ENCODE peak calls at places on chromosomes 1 and 21, in nine cellular contexts. E is GM04503; B is T-cell; R is AG10803; O is MV-4-11; W is neural crest cell; F is left colon; D is activated naive CD4-positive, alpha-beta T cell treated with anti-CD3 and anti-CD28 coated beads, Interleukin-2, amount 50 U/mL, for 72 hours; C is NCI-H345. H is an unnamed sample.

GRCh38 chr21:35540950-35541632 is 492.0 kb upstream of the RUNX1 start:
- DNase-seq in E (peak), B (no peak), R (peak), O (no peak), W (no peak), F (no peak), D (no peak), C (peak), H (no peak)

GRCh38 chr1:228488818-228489674 is 1.9 kb downstream of the RNF187 start:
- DNase-seq in E (no peak), B (no peak), R (no peak), O (no peak), W (no peak), F (no peak), D (no peak), C (peak), H (no peak)

GRCh38 chr21:23160914-23161313 is 2162.7 kb downstream of the NCAM2 start:
- DNase-seq in E (no peak), B (no peak), R (no peak), O (no peak), W (no peak), F (no peak), D (no peak), C (no peak), H (no peak)

GRCh38 chr21:43190544-43191340 is 21.9 kb downstream of the CRYAA start:
- DNase-seq in E (no peak), B (no peak), R (no peak), O (no peak), W (no peak), F (no peak), D (no peak), C (no peak), H (no peak)

GRCh38 chr1:147072371-147073061 is 99.8 kb downstream of the PRKAB2 start:
- DNase-seq in E (no peak), B (peak), R (no peak), O (no peak), W (no peak), F (no peak), D (peak), C (no peak), H (no peak)

GRCh38 chr1:17212009-17212408 is 7.1 kb downstream of the PADI1 start:
- DNase-seq in E (no peak), B (no peak), R (no peak), O (no peak), W (no peak), F (no peak), D (no peak), C (no peak), H (no peak)

GRCh38 chr1:26159113-26160039 is 497 bp downstream of the FAM110D start:
- DNase-seq in E (no peak), B (no peak), R (no peak), O (no peak), W (no peak), F (no peak), D (no peak), C (no peak), H (no peak)

GRCh38 chr1:150881331-150882070 is 5.1 kb upstream of the ARNT start:
- DNase-seq in E (peak), B (no peak), R (peak), O (peak), W (no peak), F (no peak), D (no peak), C (no peak), H (no peak)

GRCh38 chr1:189899686-189900495 is 577.8 kb downstream of the BRINP3 start:
- DNase-seq in E (no peak), B (no peak), R (no peak), O (no peak), W (no peak), F (no peak), D (no peak), C (peak), H (no peak)

GRCh38 chr1:100530901-100531487 is 6.9 kb upstream of the GPR88 start:
- DNase-seq in E (peak), B (no peak), R (peak), O (peak), W (no peak), F (no peak), D (peak), C (no peak), H (no peak)

GRCh38 chr1:220734571-220735326 is 13.4 kb upstream of the MTARC2 start:
- DNase-seq in E (peak), B (no peak), R (peak), O (peak), W (no peak), F (no peak), D (no peak), C (no peak), H (no peak)

GRCh38 chr1:185375583-185375982 is 58.5 kb upstream of the IVNS1ABP start:
- DNase-seq in E (no peak), B (no peak), R (peak), O (peak), W (no peak), F (no peak), D (no peak), C (no peak), H (no peak)

GRCh38 chr1:201268604-201269151 is 14.6 kb upstream of the PKP1 start:
- DNase-seq in E (peak), B (no peak), R (peak), O (no peak), W (no peak), F (no peak), D (no peak), C (peak), H (no peak)

GRCh38 chr1:234887026-234887910 is 241.4 kb downstream of the TOMM20 start:
- DNase-seq in E (peak), B (no peak), R (peak), O (no peak), W (no peak), F (no peak), D (no peak), C (no peak), H (no peak)

GRCh38 chr1:208031316-208031931 is 120.5 kb upstream of the CD34 start:
- DNase-seq in E (no peak), B (no peak), R (no peak), O (no peak), W (no peak), F (no peak), D (no peak), C (no peak), H (no peak)

GRCh38 chr1:6179564-6180175 is 451 bp downstream of the CHD5 start:
- DNase-seq in E (no peak), B (no peak), R (no peak), O (no peak), W (no peak), F (no peak), D (no peak), C (no peak), H (peak)

GRCh38 chr1:194367121-194367520 is 1180.7 kb upstream of the B3GALT2 start:
- DNase-seq in E (no peak), B (no peak), R (no peak), O (no peak), W (no peak), F (no peak), D (no peak), C (no peak), H (no peak)

GRCh38 chr1:23101101-23101827 is 67.4 kb downstream of the LUZP1 start:
- DNase-seq in E (no peak), B (no peak), R (peak), O (peak), W (no peak), F (no peak), D (no peak), C (no peak), H (no peak)

GRCh38 chr1:56516539-56517252 is 62.7 kb downstream of the PLPP3 start:
- DNase-seq in E (peak), B (no peak), R (peak), O (peak), W (no peak), F (no peak), D (no peak), C (peak), H (no peak)

GRCh38 chr1:204633665-204634064 is 51.9 kb downstream of the LRRN2 start:
- DNase-seq in E (no peak), B (no peak), R (no peak), O (no peak), W (no peak), F (no peak), D (no peak), C (no peak), H (no peak)

GRCh38 chr1:6358757-6359567 is 34.6 kb downstream of the ACOT7 start:
- DNase-seq in E (peak), B (peak), R (peak), O (no peak), W (no peak), F (peak), D (peak), C (no peak), H (no peak)

H was measured in frontal cortex.